ENCODE peak calls at places on chromosomes 12 and 14, in six cellular contexts. One of them, this sample, is unnamed.

GRCh38 chr14:84482256-84483071 is 1047.5 kb upstream of the FLRT2 start:
- DNase-seq in transverse colon: no peak
- DNase-seq in right lobe of liver: no peak
- DNase-seq in CD8-positive, alpha-beta T cell: no peak
- DNase-seq in HFF-Myc: peak
- DNase-seq in AG08395: peak
- DNase-seq in this sample: no peak

GRCh38 chr14:91363776-91364523 is 53.7 kb downstream of the CCDC88C start:
- DNase-seq in transverse colon: peak
- DNase-seq in right lobe of liver: no peak
- DNase-seq in CD8-positive, alpha-beta T cell: no peak
- DNase-seq in HFF-Myc: no peak
- DNase-seq in AG08395: no peak
- DNase-seq in this sample: no peak

GRCh38 chr14:53473480-53473879 is 320.4 kb upstream of the DDHD1 start:
- DNase-seq in transverse colon: no peak
- DNase-seq in right lobe of liver: no peak
- DNase-seq in CD8-positive, alpha-beta T cell: no peak
- DNase-seq in HFF-Myc: no peak
- DNase-seq in AG08395: no peak
- DNase-seq in this sample: no peak

GRCh38 chr12:69266045-69266635 is 26.8 kb downstream of the CPSF6 start:
- DNase-seq in transverse colon: no peak
- DNase-seq in right lobe of liver: no peak
- DNase-seq in CD8-positive, alpha-beta T cell: no peak
- DNase-seq in HFF-Myc: peak
- DNase-seq in AG08395: no peak
- DNase-seq in this sample: no peak

GRCh38 chr14:32657081-32657480 is 281.6 kb upstream of the NPAS3 start:
- DNase-seq in transverse colon: peak
- DNase-seq in right lobe of liver: no peak
- DNase-seq in CD8-positive, alpha-beta T cell: no peak
- DNase-seq in HFF-Myc: no peak
- DNase-seq in AG08395: peak
- DNase-seq in this sample: no peak

GRCh38 chr14:64910847-64911495 is 3.3 kb upstream of the CHURC1 start:
- DNase-seq in transverse colon: no peak
- DNase-seq in right lobe of liver: no peak
- DNase-seq in CD8-positive, alpha-beta T cell: no peak
- DNase-seq in HFF-Myc: no peak
- DNase-seq in AG08395: peak
- DNase-seq in this sample: no peak

GRCh38 chr14:76772300-76773187 is 11.3 kb downstream of the VASH1 start:
- DNase-seq in transverse colon: peak
- DNase-seq in right lobe of liver: no peak
- DNase-seq in CD8-positive, alpha-beta T cell: no peak
- DNase-seq in HFF-Myc: no peak
- DNase-seq in AG08395: no peak
- DNase-seq in this sample: no peak

GRCh38 chr14:55052259-55052930 is 948 bp downstream of the MAPK1IP1L start:
- DNase-seq in transverse colon: no peak
- DNase-seq in right lobe of liver: no peak
- DNase-seq in CD8-positive, alpha-beta T cell: no peak
- DNase-seq in HFF-Myc: no peak
- DNase-seq in AG08395: peak
- DNase-seq in this sample: no peak

GRCh38 chr12:71888521-71888920 is 49.0 kb downstream of the TBC1D15 start:
- DNase-seq in transverse colon: no peak
- DNase-seq in right lobe of liver: no peak
- DNase-seq in CD8-positive, alpha-beta T cell: no peak
- DNase-seq in HFF-Myc: no peak
- DNase-seq in AG08395: no peak
- DNase-seq in this sample: no peak

GRCh38 chr14:51093371-51094281 is 1.3 kb downstream of the TRIM9 start:
- DNase-seq in transverse colon: peak
- DNase-seq in right lobe of liver: no peak
- DNase-seq in CD8-positive, alpha-beta T cell: peak
- DNase-seq in HFF-Myc: no peak
- DNase-seq in AG08395: no peak
- DNase-seq in this sample: no peak

This sample was measured in SJSA1.